ENCODE peak calls at places on chromosomes 13 and 19, in seven cellular contexts. J is stomach, U is NB4, I is HCT116, R is uterus, W is transverse colon, L is spleen. D is an unnamed sample.

GRCh38 chr13:101751488-101751887 is 299.0 kb downstream of the ITGBL1 start:
- DNase-seq in I (no peak), W (no peak), U (peak), L (no peak), R (no peak), J (no peak), D (no peak)

GRCh38 chr13:30689752-30690151 is 45.6 kb upstream of the ALOX5AP start:
- DNase-seq in U (no peak), W (no peak), J (no peak), L (no peak), R (no peak), I (no peak), D (no peak)

GRCh38 chr13:113856716-113857065 is 7.2 kb downstream of the GAS6 start:
- DNase-seq in W (peak), L (no peak), I (no peak), J (peak), R (no peak), U (no peak), D (no peak)

GRCh38 chr13:30681489-30682242 is 53.7 kb upstream of the ALOX5AP start:
- DNase-seq in I (no peak), U (peak), J (no peak), W (no peak), L (no peak), R (peak), D (no peak)

GRCh38 chr19:17770613-17771012 is 19.3 kb downstream of the FCHO1 start:
- DNase-seq in U (no peak), I (no peak), J (no peak), L (no peak), W (no peak), R (no peak), D (no peak)

GRCh38 chr19:11322269-11323024 is 17.0 kb downstream of the RAB3D start:
- DNase-seq in L (no peak), J (no peak), I (no peak), R (no peak), W (no peak), U (peak), D (no peak)

GRCh38 chr19:22620401-22620800 is 13.7 kb upstream of the ZNF492 start:
- DNase-seq in I (no peak), L (peak), J (no peak), W (no peak), U (no peak), R (no peak), D (no peak)

GRCh38 chr13:112558696-112559418 is 29.1 kb downstream of the TUBGCP3 start:
- DNase-seq in I (no peak), W (no peak), L (no peak), U (no peak), J (no peak), R (no peak), D (no peak)

GRCh38 chr13:61148691-61149332 is 266.8 kb downstream of the PCDH20 start:
- DNase-seq in J (no peak), I (no peak), U (no peak), L (no peak), R (no peak), W (no peak), D (no peak)

GRCh38 chr13:102399791-102400618 is 1.8 kb downstream of the FGF14 start:
- DNase-seq in R (no peak), W (peak), I (no peak), U (no peak), J (no peak), L (peak), D (no peak)

GRCh38 chr13:76992548-76993001 is 694 bp downstream of the CLN5 start:
- DNase-seq in U (peak), W (peak), J (no peak), I (no peak), R (peak), L (no peak), D (peak)

GRCh38 chr13:102033719-102034446 is 368.0 kb downstream of the FGF14 start:
- DNase-seq in J (no peak), L (no peak), R (no peak), I (no peak), W (no peak), U (no peak), D (no peak)

GRCh38 chr13:91609353-91609752 is 210.9 kb downstream of the GPC5 start:
- DNase-seq in R (no peak), U (no peak), I (no peak), J (no peak), W (no peak), L (no peak), D (no peak)

GRCh38 chr13:60152114-60152513 is 11.6 kb downstream of the DIAPH3 start:
- DNase-seq in W (no peak), J (no peak), R (no peak), U (no peak), L (no peak), I (no peak), D (no peak)

DNA sequence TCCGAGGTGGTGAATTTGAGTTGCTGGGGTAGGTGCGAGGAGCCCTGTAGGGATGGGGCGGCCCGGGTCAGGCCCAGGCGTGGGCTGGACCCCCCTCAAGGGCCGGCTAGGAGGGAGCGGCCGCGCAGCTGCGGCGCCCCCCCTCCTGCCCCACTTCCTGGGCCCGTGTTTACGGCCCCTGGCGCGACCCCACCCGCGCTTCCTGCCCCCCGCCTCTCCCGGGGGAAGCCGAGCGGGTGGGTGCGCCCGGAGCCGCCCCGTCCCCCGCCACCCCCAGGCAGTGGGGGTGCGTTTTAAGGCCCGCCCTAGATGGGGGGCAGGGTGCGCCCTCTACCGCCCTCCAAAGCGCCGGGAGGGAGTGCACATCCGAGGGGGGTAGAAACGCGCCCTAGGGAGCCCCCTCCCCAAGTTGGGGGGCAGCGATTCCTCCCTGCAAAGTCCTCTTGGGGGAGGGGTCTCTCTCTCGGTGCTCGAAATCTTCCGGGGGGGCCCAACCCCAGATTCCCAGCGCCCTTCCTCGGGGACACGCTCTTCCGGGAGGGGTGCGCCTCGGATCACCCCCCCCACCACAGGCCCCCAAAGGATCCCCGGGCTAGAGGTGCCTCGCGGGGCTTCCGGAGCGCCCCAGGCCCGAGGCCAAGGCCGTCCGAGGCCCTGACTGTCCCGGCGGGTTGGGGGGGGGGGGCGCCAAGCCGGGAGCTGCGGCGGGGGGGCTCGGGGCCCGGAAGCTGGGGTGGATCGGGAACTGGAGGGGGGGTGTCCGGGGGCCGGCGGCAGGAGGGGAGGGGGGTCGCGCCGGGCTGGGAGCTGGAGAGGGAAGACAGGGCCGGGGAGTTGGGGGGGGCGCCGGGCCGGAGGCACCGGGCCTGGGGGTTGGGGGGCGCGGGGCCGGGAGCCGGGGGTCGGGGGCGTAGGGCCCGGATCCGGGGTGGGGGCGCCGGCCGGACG is 807 bp downstream of the TLE5 start:
- DNase-seq in W (peak), R (peak), U (peak), J (peak), L (peak), I (no peak), D (no peak)
- TF ChIP-seq POLR2A in W (peak), R (peak), U (no peak), J (no peak), L (no peak), I (no peak), D (no peak)

GRCh38 chr19:13817615-13818371 is 22.6 kb downstream of the ZSWIM4 start:
- DNase-seq in I (no peak), W (peak), J (peak), L (peak), R (no peak), U (no peak), D (no peak)
- TF ChIP-seq POLR2A in I (no peak), W (peak), J (no peak), L (no peak), R (no peak), U (no peak), D (no peak)

DNA sequence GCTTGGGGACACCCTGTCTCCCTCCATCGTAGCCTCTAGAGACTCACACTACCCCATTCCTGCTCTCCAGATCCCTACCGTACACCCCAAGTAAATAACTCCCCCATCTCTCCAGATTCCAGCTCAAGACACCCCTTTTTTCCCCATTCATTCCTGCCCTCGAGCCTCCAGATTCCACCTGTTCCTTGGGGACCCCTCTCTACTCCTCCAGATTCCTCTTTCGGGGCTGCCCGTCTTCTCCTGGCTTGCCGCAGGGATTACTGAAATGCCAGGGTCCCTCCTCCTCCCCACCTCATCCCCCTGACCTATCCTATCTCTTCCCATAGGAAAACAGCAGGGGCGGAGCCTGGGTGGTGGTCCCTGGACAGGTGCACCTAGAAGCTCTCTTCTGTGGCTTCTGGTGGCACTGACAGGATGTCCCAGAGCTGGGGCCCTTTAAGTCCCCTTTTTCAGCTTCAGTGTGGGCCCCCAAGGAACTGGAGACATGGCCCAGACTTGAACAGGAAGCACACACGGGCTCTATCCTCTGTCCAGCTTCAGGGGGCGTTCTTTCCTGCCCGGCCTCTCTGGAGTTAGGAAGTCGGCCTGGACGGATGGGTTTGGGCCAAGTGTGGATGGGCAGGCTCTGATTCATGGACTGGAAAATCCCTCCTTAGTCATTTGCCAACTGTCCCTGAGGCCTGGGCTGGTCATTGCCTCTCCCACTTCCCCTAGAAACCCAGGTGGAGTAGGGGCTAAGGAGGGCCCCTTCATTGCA is 1.2 kb downstream of the ZSWIM4 start:
- DNase-seq in I (peak), W (peak), R (peak), L (peak), J (peak), U (peak), D (peak)
- TF ChIP-seq POLR2A in I (no peak), W (no peak), R (no peak), L (no peak), J (no peak), U (no peak), D (no peak)

DNA sequence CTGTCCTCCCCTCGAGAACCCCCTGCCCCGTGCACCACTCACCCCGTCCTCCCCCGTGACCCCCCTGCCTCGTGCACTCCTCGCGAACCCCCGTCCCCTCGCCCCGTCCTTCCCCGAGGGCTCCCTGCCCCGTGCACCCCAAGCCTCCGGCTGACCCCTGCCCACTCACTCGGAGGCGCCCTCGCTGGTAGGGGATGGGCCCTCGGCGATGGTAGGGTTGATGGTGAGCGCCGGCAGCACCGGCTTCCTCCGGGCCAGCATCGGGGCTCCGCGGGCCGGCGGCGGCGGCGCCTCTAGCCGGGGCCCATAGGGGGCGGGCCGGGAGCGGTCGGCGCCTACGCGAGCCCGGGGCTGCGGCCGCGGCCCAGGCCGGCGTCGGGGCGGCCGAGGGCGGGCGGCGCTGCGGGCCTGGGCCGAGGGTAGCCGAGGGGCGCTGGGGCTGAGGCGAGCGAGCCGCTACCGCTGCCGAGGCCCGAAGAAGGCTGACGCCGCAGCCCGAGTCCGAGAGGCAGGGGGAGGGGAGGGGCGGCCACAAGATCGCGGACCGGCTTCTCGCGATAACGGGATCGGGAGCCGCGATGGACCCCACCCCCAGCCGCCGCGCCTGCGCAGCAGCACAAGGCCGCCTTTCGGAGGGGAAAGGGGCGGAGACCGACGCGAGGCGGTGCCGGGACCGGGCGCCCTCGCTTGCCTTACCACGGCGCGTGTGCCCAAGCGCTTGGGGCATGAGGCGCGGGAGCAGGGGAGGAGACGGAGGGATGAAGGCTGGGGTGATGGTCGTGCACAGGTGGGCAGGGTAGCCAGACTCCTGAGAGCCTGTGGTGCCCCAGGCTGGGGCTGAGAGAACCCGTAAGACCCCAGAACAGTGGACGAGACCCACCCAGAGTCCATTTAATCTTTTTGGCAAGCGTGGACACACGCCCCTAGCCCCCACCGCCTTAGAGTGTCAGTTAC is at the start of gene MAP2K2:
- DNase-seq in J (peak), L (peak), I (peak), U (peak), W (peak), R (peak), D (peak)
- TF ChIP-seq POLR2A in J (no peak), L (no peak), I (peak), U (peak), W (peak), R (peak), D (peak)

DNA sequence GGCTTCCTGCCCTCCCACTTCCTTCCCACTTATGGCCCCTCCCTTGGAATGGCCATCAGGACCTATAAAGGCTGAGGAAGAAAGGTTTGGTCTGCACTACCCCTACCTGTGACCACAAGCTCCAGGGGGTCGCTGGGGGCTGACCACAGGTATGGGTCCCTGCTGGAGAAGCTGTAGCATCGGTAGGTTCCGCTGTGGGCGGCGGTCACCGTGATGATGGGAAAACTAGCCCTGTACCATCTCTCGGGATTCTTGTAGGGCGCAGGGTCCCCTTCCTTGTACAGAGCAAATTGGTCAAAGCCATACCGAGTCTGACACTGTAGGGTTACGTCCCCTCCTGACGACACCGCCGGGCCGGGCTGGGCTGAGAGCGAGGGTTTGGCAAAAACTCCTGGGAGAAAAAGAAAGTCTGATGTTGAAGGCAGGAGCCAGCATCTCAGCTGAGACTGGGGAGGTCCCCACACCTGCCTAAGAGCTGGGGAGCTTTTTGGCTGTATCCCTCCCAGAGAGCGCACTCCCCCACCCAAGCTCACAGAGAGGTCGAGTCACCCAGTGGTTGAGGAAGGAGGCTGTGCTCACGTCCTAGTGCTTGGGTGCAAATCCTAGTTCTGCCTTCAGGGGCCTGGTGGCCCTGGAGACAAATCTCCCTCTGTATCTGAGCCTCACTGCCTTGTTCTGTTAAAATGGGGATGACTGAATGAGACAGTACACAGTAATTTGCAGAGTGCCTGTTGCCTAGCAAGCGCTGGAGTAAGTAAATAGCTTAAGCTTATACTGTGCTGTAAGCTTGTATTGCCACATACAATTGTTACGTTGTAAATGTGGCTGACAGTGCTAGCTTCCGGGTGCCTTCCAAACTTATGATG is 10.4 kb downstream of the GP6 start:
- DNase-seq in R (no peak), L (no peak), I (peak), W (no peak), J (no peak), U (peak), D (no peak)
- TF ChIP-seq POLR2A in R (no peak), L (no peak), I (no peak), W (no peak), J (no peak), U (no peak), D (no peak)

GRCh38 chr19:3366104-3366760 is at the start of gene NFIC:
- DNase-seq in I (peak), J (peak), L (peak), U (peak), R (peak), W (peak), D (peak)

GRCh38 chr19:3368441-3368795 is 2.0 kb downstream of the NFIC start:
- DNase-seq in U (no peak), W (no peak), J (no peak), I (no peak), R (no peak), L (no peak), D (no peak)

GRCh38 chr19:3367572-3368440 is 1.4 kb downstream of the NFIC start:
- DNase-seq in U (no peak), J (no peak), W (no peak), L (no peak), I (no peak), R (peak), D (no peak)

GRCh38 chr19:3365447-3366103 is 808 bp upstream of the NFIC start:
- DNase-seq in U (peak), J (peak), I (peak), L (peak), W (peak), R (peak), D (no peak)

GRCh38 chr19:3366761-3367571 is 583 bp downstream of the NFIC start:
- DNase-seq in J (no peak), R (peak), W (peak), U (peak), L (peak), I (no peak), D (no peak)
- TF ChIP-seq POLR2A in J (no peak), R (peak), W (peak), U (no peak), L (no peak), I (no peak), D (no peak)

GRCh38 chr19:1214299-1214861 is 8.8 kb downstream of the STK11 start:
- DNase-seq in R (no peak), J (no peak), W (no peak), U (no peak), L (no peak), I (no peak), D (no peak)
- TF ChIP-seq POLR2A in R (no peak), J (no peak), W (no peak), U (no peak), L (no peak), I (no peak), D (no peak)

GRCh38 chr19:49908480-49909420 is 12.1 kb upstream of the IL4I1 start:
- DNase-seq in U (no peak), I (no peak), W (no peak), L (no peak), R (no peak), J (no peak), D (no peak)
- TF ChIP-seq POLR2A in U (no peak), I (no peak), W (no peak), L (no peak), R (no peak), J (no peak), D (no peak)

GRCh38 chr19:1009043-1009975 is 9.1 kb downstream of the GRIN3B start:
- DNase-seq in W (peak), R (peak), I (no peak), L (no peak), U (no peak), J (no peak), D (no peak)
- TF ChIP-seq POLR2A in W (no peak), R (peak), I (no peak), L (no peak), U (no peak), J (no peak), D (no peak)

GRCh38 chr19:10112037-10112751 is 701 bp downstream of the P2RY11 start:
- DNase-seq in U (peak), W (peak), I (no peak), J (no peak), L (no peak), R (no peak), D (no peak)
- TF ChIP-seq POLR2A in U (peak), W (no peak), I (no peak), J (no peak), L (no peak), R (no peak), D (no peak)

D was measured in tibial nerve.